ENCODE peak calls at places on chromosomes 1 and 21, in ten cellular contexts. C is PC-3, A is upper lobe of left lung, F is RWPE1, H is adrenal gland, E is fibroblast of mammary gland, Y is kidney, L is GM20000, B is nephron progenitor cell, I is neural crest cell. T is an unnamed sample.

GRCh38 chr1:1298861-1299685 is 8.7 kb downstream of the ACAP3 start:
- DNase-seq in C (no peak), A (no peak), F (no peak), H (no peak), E (no peak), Y (no peak), L (no peak), B (peak; percentile 82), I (peak; percentile 68), T (no peak)

GRCh38 chr1:175477248-175477647 is 266.1 kb downstream of the TNR start:
- DNase-seq in C (no peak), A (no peak), F (no peak), H (no peak), E (no peak), Y (no peak), L (no peak), B (no peak), I (no peak), T (no peak)

GRCh38 chr1:207810173-207810572 is 58.3 kb downstream of the CD46 start:
- DNase-seq in C (no peak), A (no peak), F (no peak), H (no peak), E (peak; percentile 91), Y (no peak), L (no peak), B (no peak), I (no peak), T (no peak)

GRCh38 chr1:62333431-62333830 is 14.2 kb upstream of the KANK4 start:
- DNase-seq in C (peak; percentile 48), A (no peak), F (no peak), H (no peak), E (peak; percentile 42), Y (no peak), L (no peak), B (no peak), I (no peak), T (no peak)

GRCh38 chr1:23402286-23403037 is 22.1 kb downstream of the TCEA3 start:
- DNase-seq in C (no peak), A (peak; percentile 33), F (no peak), H (no peak), E (no peak), Y (no peak), L (no peak), B (no peak), I (no peak), T (no peak)

GRCh38 chr1:150557065-150557600 is 7.9 kb downstream of the ADAMTSL4 start:
- DNase-seq in C (no peak), A (no peak), F (no peak), H (no peak), E (no peak), Y (no peak), L (no peak), B (no peak), I (no peak), T (no peak)

GRCh38 chr1:64514197-64514765 is 44.4 kb downstream of the CACHD1 start:
- DNase-seq in C (no peak), A (no peak), F (no peak), H (no peak), E (peak; percentile 77), Y (no peak), L (no peak), B (no peak), I (no peak), T (no peak)

GRCh38 chr1:177103005-177103404 is 61.5 kb downstream of the ASTN1 start:
- DNase-seq in C (no peak), A (no peak), F (no peak), H (no peak), E (no peak), Y (no peak), L (no peak), B (no peak), I (no peak), T (no peak)

GRCh38 chr1:40313329-40313957 is 3.6 kb downstream of the COL9A2 start:
- DNase-seq in C (no peak), A (no peak), F (no peak), H (no peak), E (peak; percentile 56), Y (no peak), L (no peak), B (no peak), I (no peak), T (peak; percentile 66)

GRCh38 chr1:223249854-223250631 is 107.0 kb upstream of the TLR5 start:
- DNase-seq in C (no peak), A (no peak), F (peak; percentile 38), H (no peak), E (no peak), Y (no peak), L (no peak), B (no peak), I (no peak), T (no peak)

DNA sequence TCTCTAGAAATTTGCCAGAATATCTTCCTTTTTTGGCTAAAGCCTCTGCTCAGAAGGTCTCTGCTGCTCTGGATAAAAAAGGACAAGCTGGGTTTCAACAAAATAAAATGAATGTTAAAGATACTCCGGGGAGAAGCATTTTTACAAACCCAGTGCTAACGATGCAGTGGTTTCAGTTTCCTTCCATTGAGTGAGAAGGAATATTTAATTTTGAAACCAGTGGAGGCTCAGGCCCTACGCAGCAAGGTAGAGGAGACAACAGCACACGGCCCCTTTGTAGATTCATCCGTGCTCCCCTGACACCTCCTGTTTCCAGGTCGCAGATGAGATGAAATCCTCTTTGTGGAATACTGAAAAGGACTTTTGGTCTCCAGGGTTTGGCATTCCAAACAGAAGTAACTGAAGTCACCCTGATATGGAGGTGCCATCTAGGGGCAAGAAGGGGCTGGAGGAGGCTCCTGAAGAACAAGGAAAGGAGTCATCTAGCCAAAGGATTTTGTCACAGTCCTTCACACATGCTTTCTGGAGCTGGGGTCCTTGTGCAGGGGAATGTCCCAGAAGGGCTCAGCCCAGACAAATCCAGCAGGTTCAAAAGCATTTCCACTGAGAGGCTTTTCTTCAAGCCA is 65.7 kb upstream of the SYT6 start:
- DNase-seq in C (peak; percentile 23), A (no peak), F (no peak), H (no peak), E (peak; percentile 15), Y (no peak), L (no peak), B (no peak), I (no peak), T (no peak)
- TF ChIP-seq CTCF in C (peak; percentile 45), A (no peak), F (no peak), H (no peak), E (peak; percentile 10), Y (peak; percentile 12), L (no peak), B (no peak), I (no peak), T (no peak)

DNA sequence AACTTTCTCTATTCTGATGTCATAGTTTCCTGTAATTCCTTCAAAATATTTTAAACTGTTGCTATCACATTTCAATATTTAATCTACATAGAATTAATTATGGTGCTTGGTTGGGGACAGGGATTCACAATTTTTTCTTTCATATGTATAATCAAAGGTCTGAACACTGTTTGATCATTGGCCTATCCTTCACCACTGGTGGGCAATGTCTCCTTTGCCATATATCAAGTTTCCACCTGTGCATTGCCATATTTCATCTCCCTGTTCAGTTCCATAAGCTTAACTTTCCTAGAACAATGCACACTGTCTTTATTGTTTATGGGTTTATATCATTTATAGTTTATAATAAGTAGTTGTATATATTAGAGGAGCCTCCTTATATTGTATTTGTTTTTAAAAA is 374.9 kb upstream of the PTBP2 start:
- DNase-seq in C (peak; percentile 16), A (no peak), F (no peak), H (no peak), E (no peak), Y (no peak), L (no peak), B (no peak), I (no peak), T (no peak)
- TF ChIP-seq CTCF in C (peak; percentile 34), A (no peak), F (no peak), H (no peak), E (no peak), Y (no peak), L (no peak), B (no peak), I (no peak), T (no peak)

GRCh38 chr1:209594440-209594839 is 10.9 kb downstream of the CAMK1G start:
- DNase-seq in C (peak; percentile 66), A (no peak), F (no peak), H (no peak), E (no peak), Y (no peak), L (no peak), B (no peak), I (no peak), T (no peak)

GRCh38 chr1:209590405-209590804 is 6.9 kb downstream of the CAMK1G start:
- DNase-seq in C (no peak), A (no peak), F (no peak), H (no peak), E (peak; percentile 40), Y (no peak), L (no peak), B (no peak), I (no peak), T (no peak)

GRCh38 chr1:209595032-209595431 is 11.5 kb downstream of the CAMK1G start:
- DNase-seq in C (no peak), A (no peak), F (no peak), H (no peak), E (no peak), Y (no peak), L (no peak), B (no peak), I (no peak), T (no peak)

GRCh38 chr1:209595599-209595998 is 12.1 kb downstream of the CAMK1G start:
- DNase-seq in C (no peak), A (no peak), F (no peak), H (no peak), E (no peak), Y (no peak), L (no peak), B (no peak), I (no peak), T (no peak)

DNA sequence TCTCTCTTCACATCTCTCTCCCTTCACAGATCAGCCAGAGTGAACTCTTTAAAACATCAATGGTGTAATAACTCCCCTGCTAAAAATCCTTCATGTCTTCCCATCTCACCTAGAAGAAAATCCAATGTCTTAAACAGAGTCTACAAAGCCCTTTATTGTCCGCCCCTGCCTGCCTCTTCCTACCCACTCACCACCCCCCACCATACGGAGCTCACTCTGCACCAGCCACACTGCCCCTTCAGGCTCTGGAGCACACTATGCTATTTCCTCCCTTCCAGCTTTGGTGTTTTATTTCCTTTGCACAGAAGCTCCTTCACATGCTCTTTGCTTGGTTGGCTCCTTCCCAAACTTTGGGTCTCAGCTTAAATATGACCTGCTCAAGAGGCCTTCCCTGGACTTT is 10.2 kb downstream of the CAMK1G start:
- DNase-seq in C (no peak), A (no peak), F (no peak), H (no peak), E (no peak), Y (no peak), L (no peak), B (no peak), I (no peak), T (no peak)
- TF ChIP-seq CTCF in C (no peak), A (no peak), F (no peak), H (no peak), E (no peak), Y (no peak), L (no peak), B (no peak), I (no peak), T (no peak)

GRCh38 chr21:20721151-20721550 is 277.1 kb upstream of the NCAM2 start:
- DNase-seq in C (no peak), A (no peak), F (no peak), H (no peak), E (peak; percentile 5), Y (no peak), L (no peak), B (no peak), I (no peak), T (no peak)

GRCh38 chr21:20720623-20721022 is 277.6 kb upstream of the NCAM2 start:
- DNase-seq in C (peak; percentile 63), A (no peak), F (peak; percentile 40), H (no peak), E (peak; percentile 60), Y (no peak), L (no peak), B (no peak), I (no peak), T (no peak)
- TF ChIP-seq CTCF in C (no peak), A (no peak), F (no peak), H (no peak), E (no peak), Y (no peak), L (no peak), B (no peak), I (no peak), T (no peak)